ENCODE peak calls at places on chromosomes 3 and 15, in four cellular contexts. J, O, L and V are unnamed samples.

GRCh38 chr3:78050276-78051080 is 1010.6 kb downstream of the ROBO2 start:
- DNase-seq in L (no peak), O (peak), J (no peak), V (peak)

GRCh38 chr15:66800584-66801235 is 98.7 kb downstream of the SMAD6 start:
- DNase-seq in O (peak), L (no peak), J (no peak), V (no peak)

GRCh38 chr15:27690290-27690689 is 408.8 kb downstream of the OCA2 start:
- DNase-seq in J (no peak), O (no peak), L (no peak), V (no peak)

GRCh38 chr3:149452036-149452435 is 22.5 kb upstream of the TM4SF4 start:
- DNase-seq in J (no peak), L (no peak), O (no peak), V (no peak)

GRCh38 chr3:113103588-113103987 is 107.8 kb upstream of the BOC start:
- DNase-seq in J (no peak), L (no peak), O (no peak), V (no peak)

GRCh38 chr15:50820808-50821382 is 55.4 kb upstream of the SPPL2A start:
- DNase-seq in O (no peak), L (no peak), J (no peak), V (no peak)

GRCh38 chr3:173725507-173725906 is 328.0 kb downstream of the NLGN1 start:
- DNase-seq in J (no peak), O (peak), L (no peak), V (peak)

GRCh38 chr3:29937185-29937584 is 656.3 kb downstream of the RBMS3 start:
- DNase-seq in J (no peak), O (no peak), L (no peak), V (peak)

GRCh38 chr3:82461049-82461889 is 699.8 kb upstream of the GBE1 start:
- DNase-seq in O (no peak), J (no peak), L (no peak), V (no peak)